ENCODE peak calls at places on chromosomes 3 and 15, in eight cellular contexts. One of them, this sample, is unnamed.

GRCh38 chr3:37072892-37073291 is 79.6 kb downstream of the MLH1 start:
- DNase-seq in OCI-LY7: no peak
- DNase-seq in cardiac muscle cell: peak
- DNase-seq in WTC11: no peak
- DNase-seq in left ventricle myocardium inferior: no peak
- DNase-seq in foreskin fibroblast: peak
- DNase-seq in cardiac fibroblast: peak
- DNase-seq in activated B cell treated with CpG ODN at 0.5 μM for 24 hours: no peak
- DNase-seq in this sample: no peak

GRCh38 chr15:85407421-85408269 is 27.2 kb downstream of the AKAP13 start:
- DNase-seq in OCI-LY7: no peak
- DNase-seq in cardiac muscle cell: peak
- DNase-seq in WTC11: no peak
- DNase-seq in left ventricle myocardium inferior: no peak
- DNase-seq in foreskin fibroblast: peak
- DNase-seq in cardiac fibroblast: peak
- DNase-seq in activated B cell treated with CpG ODN at 0.5 μM for 24 hours: no peak
- DNase-seq in this sample: no peak

GRCh38 chr15:49273734-49274318 is 103.8 kb downstream of the GALK2 start:
- DNase-seq in OCI-LY7: no peak
- DNase-seq in cardiac muscle cell: no peak
- DNase-seq in WTC11: no peak
- DNase-seq in left ventricle myocardium inferior: no peak
- DNase-seq in foreskin fibroblast: peak
- DNase-seq in cardiac fibroblast: peak
- DNase-seq in activated B cell treated with CpG ODN at 0.5 μM for 24 hours: no peak
- DNase-seq in this sample: no peak

GRCh38 chr3:188064831-188065493 is 89.0 kb upstream of the LPP start:
- DNase-seq in OCI-LY7: no peak
- DNase-seq in cardiac muscle cell: peak
- DNase-seq in WTC11: no peak
- DNase-seq in left ventricle myocardium inferior: no peak
- DNase-seq in foreskin fibroblast: no peak
- DNase-seq in cardiac fibroblast: peak
- DNase-seq in activated B cell treated with CpG ODN at 0.5 μM for 24 hours: no peak
- DNase-seq in this sample: no peak

GRCh38 chr3:64248247-64248646 is 23.0 kb upstream of the PRICKLE2 start:
- DNase-seq in OCI-LY7: no peak
- DNase-seq in cardiac muscle cell: no peak
- DNase-seq in WTC11: no peak
- DNase-seq in left ventricle myocardium inferior: no peak
- DNase-seq in foreskin fibroblast: no peak
- DNase-seq in cardiac fibroblast: no peak
- DNase-seq in activated B cell treated with CpG ODN at 0.5 μM for 24 hours: no peak
- DNase-seq in this sample: no peak

GRCh38 chr3:14418259-14418658 is 15.9 kb downstream of the SLC6A6 start:
- DNase-seq in OCI-LY7: no peak
- DNase-seq in cardiac muscle cell: no peak
- DNase-seq in WTC11: no peak
- DNase-seq in left ventricle myocardium inferior: no peak
- DNase-seq in foreskin fibroblast: no peak
- DNase-seq in cardiac fibroblast: no peak
- DNase-seq in activated B cell treated with CpG ODN at 0.5 μM for 24 hours: no peak
- DNase-seq in this sample: no peak

GRCh38 chr3:188465311-188465710 is 311.4 kb downstream of the LPP start:
- DNase-seq in OCI-LY7: no peak
- DNase-seq in cardiac muscle cell: no peak
- DNase-seq in WTC11: no peak
- DNase-seq in left ventricle myocardium inferior: no peak
- DNase-seq in foreskin fibroblast: no peak
- DNase-seq in cardiac fibroblast: no peak
- DNase-seq in activated B cell treated with CpG ODN at 0.5 μM for 24 hours: no peak
- DNase-seq in this sample: no peak

GRCh38 chr3:28326458-28326926 is 22.0 kb upstream of the ZCWPW2 start:
- DNase-seq in OCI-LY7: no peak
- DNase-seq in cardiac muscle cell: no peak
- DNase-seq in WTC11: no peak
- DNase-seq in left ventricle myocardium inferior: no peak
- DNase-seq in foreskin fibroblast: no peak
- DNase-seq in cardiac fibroblast: no peak
- DNase-seq in activated B cell treated with CpG ODN at 0.5 μM for 24 hours: no peak
- DNase-seq in this sample: no peak

GRCh38 chr3:81871358-81872152 is 110.1 kb upstream of the GBE1 start:
- DNase-seq in OCI-LY7: no peak
- DNase-seq in cardiac muscle cell: peak
- DNase-seq in WTC11: no peak
- DNase-seq in left ventricle myocardium inferior: no peak
- DNase-seq in foreskin fibroblast: peak
- DNase-seq in cardiac fibroblast: no peak
- DNase-seq in activated B cell treated with CpG ODN at 0.5 μM for 24 hours: no peak
- DNase-seq in this sample: no peak

GRCh38 chr3:154324919-154325318 is 632 bp upstream of the DHX36 start:
- DNase-seq in OCI-LY7: no peak
- DNase-seq in cardiac muscle cell: peak
- DNase-seq in WTC11: no peak
- DNase-seq in left ventricle myocardium inferior: no peak
- DNase-seq in foreskin fibroblast: peak
- DNase-seq in cardiac fibroblast: no peak
- DNase-seq in activated B cell treated with CpG ODN at 0.5 μM for 24 hours: no peak
- DNase-seq in this sample: no peak

GRCh38 chr15:49372366-49372765 is 50.7 kb upstream of the FGF7 start:
- DNase-seq in OCI-LY7: no peak
- DNase-seq in cardiac muscle cell: no peak
- DNase-seq in WTC11: no peak
- DNase-seq in left ventricle myocardium inferior: no peak
- DNase-seq in foreskin fibroblast: no peak
- DNase-seq in cardiac fibroblast: no peak
- DNase-seq in activated B cell treated with CpG ODN at 0.5 μM for 24 hours: no peak
- DNase-seq in this sample: no peak

GRCh38 chr15:61457050-61457733 is 228.1 kb upstream of the RORA start:
- DNase-seq in OCI-LY7: no peak
- DNase-seq in cardiac muscle cell: no peak
- DNase-seq in WTC11: no peak
- DNase-seq in left ventricle myocardium inferior: no peak
- DNase-seq in foreskin fibroblast: peak
- DNase-seq in cardiac fibroblast: no peak
- DNase-seq in activated B cell treated with CpG ODN at 0.5 μM for 24 hours: no peak
- DNase-seq in this sample: no peak

GRCh38 chr3:42503957-42504333 is 1.5 kb downstream of the VIPR1 start:
- DNase-seq in OCI-LY7: no peak
- DNase-seq in cardiac muscle cell: no peak
- DNase-seq in WTC11: no peak
- DNase-seq in left ventricle myocardium inferior: no peak
- DNase-seq in foreskin fibroblast: no peak
- DNase-seq in cardiac fibroblast: no peak
- DNase-seq in activated B cell treated with CpG ODN at 0.5 μM for 24 hours: peak
- DNase-seq in this sample: peak

GRCh38 chr3:99579246-99579645 is 59.1 kb upstream of the COL8A1 start:
- DNase-seq in OCI-LY7: no peak
- DNase-seq in cardiac muscle cell: peak
- DNase-seq in WTC11: no peak
- DNase-seq in left ventricle myocardium inferior: no peak
- DNase-seq in foreskin fibroblast: peak
- DNase-seq in cardiac fibroblast: peak
- DNase-seq in activated B cell treated with CpG ODN at 0.5 μM for 24 hours: no peak
- DNase-seq in this sample: no peak

GRCh38 chr3:36876181-36876936 is 68.5 kb downstream of the TRANK1 start:
- DNase-seq in OCI-LY7: peak
- DNase-seq in cardiac muscle cell: no peak
- DNase-seq in WTC11: no peak
- DNase-seq in left ventricle myocardium inferior: no peak
- DNase-seq in foreskin fibroblast: no peak
- DNase-seq in cardiac fibroblast: no peak
- DNase-seq in activated B cell treated with CpG ODN at 0.5 μM for 24 hours: no peak
- DNase-seq in this sample: peak

GRCh38 chr3:161156936-161157335 is 51.8 kb upstream of the B3GALNT1 start:
- DNase-seq in OCI-LY7: no peak
- DNase-seq in cardiac muscle cell: no peak
- DNase-seq in WTC11: no peak
- DNase-seq in left ventricle myocardium inferior: no peak
- DNase-seq in foreskin fibroblast: no peak
- DNase-seq in cardiac fibroblast: no peak
- DNase-seq in activated B cell treated with CpG ODN at 0.5 μM for 24 hours: no peak
- DNase-seq in this sample: no peak

GRCh38 chr3:15953841-15954240 is 156.1 kb upstream of the ANKRD28 start:
- DNase-seq in OCI-LY7: peak
- DNase-seq in cardiac muscle cell: no peak
- DNase-seq in WTC11: no peak
- DNase-seq in left ventricle myocardium inferior: no peak
- DNase-seq in foreskin fibroblast: no peak
- DNase-seq in cardiac fibroblast: peak
- DNase-seq in activated B cell treated with CpG ODN at 0.5 μM for 24 hours: no peak
- DNase-seq in this sample: no peak

GRCh38 chr3:134279466-134279865 is 28.8 kb upstream of the RYK start:
- DNase-seq in OCI-LY7: no peak
- DNase-seq in cardiac muscle cell: peak
- DNase-seq in WTC11: no peak
- DNase-seq in left ventricle myocardium inferior: no peak
- DNase-seq in foreskin fibroblast: no peak
- DNase-seq in cardiac fibroblast: no peak
- DNase-seq in activated B cell treated with CpG ODN at 0.5 μM for 24 hours: no peak
- DNase-seq in this sample: no peak

GRCh38 chr3:112794622-112795172 is 52.0 kb downstream of the CD200R1L start:
- DNase-seq in OCI-LY7: no peak
- DNase-seq in cardiac muscle cell: no peak
- DNase-seq in WTC11: no peak
- DNase-seq in left ventricle myocardium inferior: no peak
- DNase-seq in foreskin fibroblast: no peak
- DNase-seq in cardiac fibroblast: no peak
- DNase-seq in activated B cell treated with CpG ODN at 0.5 μM for 24 hours: no peak
- DNase-seq in this sample: no peak

DNA sequence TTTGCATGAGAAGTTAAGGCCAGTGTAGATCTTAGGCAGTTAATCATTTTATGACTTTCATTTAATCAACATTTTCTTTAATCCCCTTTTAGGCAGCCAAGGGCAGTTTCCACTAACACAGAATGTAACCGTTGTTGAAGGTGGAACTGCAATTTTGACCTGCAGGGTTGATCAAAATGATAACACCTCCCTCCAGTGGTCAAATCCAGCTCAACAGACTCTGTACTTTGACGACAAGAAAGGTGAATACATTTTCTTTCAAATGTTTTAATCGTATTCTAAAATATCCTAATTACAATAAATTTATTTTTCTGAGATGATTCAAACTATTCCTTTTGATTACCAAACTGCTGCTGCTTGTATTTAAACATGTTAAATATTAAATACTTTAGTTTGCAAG is 843.2 kb downstream of the CADM2 start:
- DNase-seq in OCI-LY7: peak
- DNase-seq in cardiac muscle cell: no peak
- DNase-seq in WTC11: peak
- DNase-seq in left ventricle myocardium inferior: no peak
- DNase-seq in foreskin fibroblast: peak
- DNase-seq in cardiac fibroblast: no peak
- DNase-seq in activated B cell treated with CpG ODN at 0.5 μM for 24 hours: no peak
- DNase-seq in this sample: no peak
- TF ChIP-seq CTCF in OCI-LY7: peak
- TF ChIP-seq CTCF in cardiac muscle cell: no peak
- TF ChIP-seq CTCF in WTC11: peak
- TF ChIP-seq CTCF in left ventricle myocardium inferior: peak
- TF ChIP-seq CTCF in foreskin fibroblast: no peak
- TF ChIP-seq CTCF in cardiac fibroblast: no peak
- TF ChIP-seq CTCF in activated B cell treated with CpG ODN at 0.5 μM for 24 hours: no peak
- TF ChIP-seq CTCF in this sample: no peak

DNA sequence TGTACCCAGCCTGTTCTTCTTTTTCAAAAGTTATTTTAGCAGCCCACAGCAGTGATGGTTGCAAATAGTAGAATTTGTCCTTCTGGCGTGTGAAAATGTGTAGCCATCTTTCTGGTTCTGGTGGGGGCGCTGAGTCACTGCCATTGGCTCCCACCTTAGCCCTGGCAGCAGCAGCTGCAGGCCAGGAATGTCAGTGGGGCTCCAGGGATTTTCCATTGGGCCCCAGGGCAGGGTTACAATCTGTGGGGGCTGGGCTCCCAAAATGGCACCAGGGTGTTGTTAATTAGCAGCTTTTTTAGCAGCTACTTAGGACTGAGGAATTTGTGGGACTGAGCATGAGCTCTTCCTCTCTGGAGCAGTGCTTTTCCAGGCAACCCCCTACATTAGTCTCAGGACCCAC is 38.9 kb downstream of the TOPAZ1 start:
- DNase-seq in OCI-LY7: no peak
- DNase-seq in cardiac muscle cell: no peak
- DNase-seq in WTC11: peak
- DNase-seq in left ventricle myocardium inferior: no peak
- DNase-seq in foreskin fibroblast: no peak
- DNase-seq in cardiac fibroblast: no peak
- DNase-seq in activated B cell treated with CpG ODN at 0.5 μM for 24 hours: no peak
- DNase-seq in this sample: no peak
- TF ChIP-seq CTCF in OCI-LY7: no peak
- TF ChIP-seq CTCF in cardiac muscle cell: no peak
- TF ChIP-seq CTCF in WTC11: no peak
- TF ChIP-seq CTCF in left ventricle myocardium inferior: no peak
- TF ChIP-seq CTCF in foreskin fibroblast: no peak
- TF ChIP-seq CTCF in cardiac fibroblast: no peak
- TF ChIP-seq CTCF in activated B cell treated with CpG ODN at 0.5 μM for 24 hours: no peak
- TF ChIP-seq CTCF in this sample: no peak

GRCh38 chr3:120681506-120682038 is 467 bp downstream of the HGD start:
- DNase-seq in OCI-LY7: no peak
- DNase-seq in cardiac muscle cell: no peak
- DNase-seq in WTC11: no peak
- DNase-seq in left ventricle myocardium inferior: no peak
- DNase-seq in foreskin fibroblast: no peak
- DNase-seq in cardiac fibroblast: no peak
- DNase-seq in activated B cell treated with CpG ODN at 0.5 μM for 24 hours: no peak
- DNase-seq in this sample: no peak
- TF ChIP-seq CTCF in OCI-LY7: no peak
- TF ChIP-seq CTCF in cardiac muscle cell: no peak
- TF ChIP-seq CTCF in WTC11: no peak
- TF ChIP-seq CTCF in left ventricle myocardium inferior: no peak
- TF ChIP-seq CTCF in foreskin fibroblast: no peak
- TF ChIP-seq CTCF in cardiac fibroblast: no peak
- TF ChIP-seq CTCF in activated B cell treated with CpG ODN at 0.5 μM for 24 hours: no peak
- TF ChIP-seq CTCF in this sample: no peak

GRCh38 chr15:98547255-98547654 is 101.1 kb upstream of the IGF1R start:
- DNase-seq in OCI-LY7: no peak
- DNase-seq in cardiac muscle cell: no peak
- DNase-seq in WTC11: no peak
- DNase-seq in left ventricle myocardium inferior: no peak
- DNase-seq in foreskin fibroblast: peak
- DNase-seq in cardiac fibroblast: no peak
- DNase-seq in activated B cell treated with CpG ODN at 0.5 μM for 24 hours: no peak
- DNase-seq in this sample: no peak

GRCh38 chr15:98549003-98549402 is 99.3 kb upstream of the IGF1R start:
- DNase-seq in OCI-LY7: no peak
- DNase-seq in cardiac muscle cell: no peak
- DNase-seq in WTC11: no peak
- DNase-seq in left ventricle myocardium inferior: no peak
- DNase-seq in foreskin fibroblast: no peak
- DNase-seq in cardiac fibroblast: no peak
- DNase-seq in activated B cell treated with CpG ODN at 0.5 μM for 24 hours: no peak
- DNase-seq in this sample: no peak

GRCh38 chr15:98547741-98548166 is 100.6 kb upstream of the IGF1R start:
- DNase-seq in OCI-LY7: no peak
- DNase-seq in cardiac muscle cell: peak
- DNase-seq in WTC11: peak
- DNase-seq in left ventricle myocardium inferior: no peak
- DNase-seq in foreskin fibroblast: peak
- DNase-seq in cardiac fibroblast: no peak
- DNase-seq in activated B cell treated with CpG ODN at 0.5 μM for 24 hours: no peak
- DNase-seq in this sample: no peak

GRCh38 chr15:98549741-98550140 is 98.6 kb upstream of the IGF1R start:
- DNase-seq in OCI-LY7: no peak
- DNase-seq in cardiac muscle cell: no peak
- DNase-seq in WTC11: no peak
- DNase-seq in left ventricle myocardium inferior: no peak
- DNase-seq in foreskin fibroblast: no peak
- DNase-seq in cardiac fibroblast: no peak
- DNase-seq in activated B cell treated with CpG ODN at 0.5 μM for 24 hours: no peak
- DNase-seq in this sample: no peak

GRCh38 chr15:98548172-98548971 is 100.0 kb upstream of the IGF1R start:
- DNase-seq in OCI-LY7: no peak
- DNase-seq in cardiac muscle cell: peak
- DNase-seq in WTC11: peak
- DNase-seq in left ventricle myocardium inferior: peak
- DNase-seq in foreskin fibroblast: peak
- DNase-seq in cardiac fibroblast: peak
- DNase-seq in activated B cell treated with CpG ODN at 0.5 μM for 24 hours: peak
- DNase-seq in this sample: peak
- TF ChIP-seq CTCF in OCI-LY7: no peak
- TF ChIP-seq CTCF in cardiac muscle cell: peak
- TF ChIP-seq CTCF in WTC11: no peak
- TF ChIP-seq CTCF in left ventricle myocardium inferior: peak
- TF ChIP-seq CTCF in foreskin fibroblast: peak
- TF ChIP-seq CTCF in cardiac fibroblast: no peak
- TF ChIP-seq CTCF in activated B cell treated with CpG ODN at 0.5 μM for 24 hours: no peak
- TF ChIP-seq CTCF in this sample: no peak

This sample was measured in natural killer cell.